ENCODE peak calls at places on chromosomes 7 and 10, in nine cellular contexts. M is lower lobe of right lung, P is tibial nerve, L is heart right ventricle, U is breast epithelium, R is cardiac fibroblast, J is mucosa of descending colon, A is dorsolateral prefrontal cortex, I is HFF-Myc. V is an unnamed sample.

GRCh38 chr7:5636446-5636835 is 145.0 kb downstream of the RNF216 start:
- DNase-seq in M (no peak), P (no peak), L (no peak), U (peak), R (no peak), J (no peak), A (no peak), I (no peak), V (no peak)

GRCh38 chr10:86402283-86402931 is 35.8 kb upstream of the GRID1 start:
- DNase-seq in M (no peak), P (no peak), L (no peak), U (no peak), R (no peak), J (no peak), A (peak), I (no peak), V (no peak)

GRCh38 chr10:68550747-68551411 is 9.3 kb upstream of the TET1 start:
- DNase-seq in M (no peak), P (peak), L (peak), U (peak), R (peak), J (no peak), A (no peak), I (peak), V (peak)

GRCh38 chr7:124839687-124840086 is 74.1 kb upstream of the GPR37 start:
- DNase-seq in M (no peak), P (no peak), L (no peak), U (no peak), R (no peak), J (no peak), A (no peak), I (no peak), V (no peak)

GRCh38 chr7:83532229-83532628 is 116.7 kb downstream of the SEMA3E start:
- DNase-seq in M (no peak), P (no peak), L (no peak), U (no peak), R (peak), J (no peak), A (no peak), I (no peak), V (no peak)

GRCh38 chr10:104582604-104582951 is 58.5 kb upstream of the SORCS3 start:
- DNase-seq in M (no peak), P (no peak), L (no peak), U (no peak), R (no peak), J (no peak), A (no peak), I (no peak), V (no peak)

GRCh38 chr7:111413796-111414195 is 148.5 kb downstream of the IMMP2L start:
- DNase-seq in M (no peak), P (peak), L (peak), U (no peak), R (no peak), J (no peak), A (no peak), I (no peak), V (no peak)

GRCh38 chr7:151695856-151696555 is 176.3 kb upstream of the RHEB start:
- DNase-seq in M (no peak), P (no peak), L (no peak), U (peak), R (no peak), J (no peak), A (no peak), I (no peak), V (no peak)

GRCh38 chr10:16792675-16793074 is 24.5 kb downstream of the RSU1 start:
- DNase-seq in M (no peak), P (no peak), L (peak), U (no peak), R (peak), J (no peak), A (no peak), I (no peak), V (no peak)

GRCh38 chr7:90580051-90580450 is 16.1 kb upstream of the CDK14 start:
- DNase-seq in M (no peak), P (no peak), L (no peak), U (no peak), R (peak), J (no peak), A (no peak), I (no peak), V (no peak)

GRCh38 chr7:54252256-54253035 is 289.7 kb upstream of the VSTM2A start:
- DNase-seq in M (no peak), P (no peak), L (no peak), U (no peak), R (no peak), J (no peak), A (no peak), I (peak), V (no peak)

GRCh38 chr10:96124230-96125141 is 5.6 kb upstream of the ZNF518A start:
- DNase-seq in M (peak), P (no peak), L (no peak), U (no peak), R (peak), J (peak), A (no peak), I (no peak), V (peak)

GRCh38 chr10:96133135-96133534 is 3.0 kb downstream of the ZNF518A start:
- DNase-seq in M (no peak), P (no peak), L (no peak), U (no peak), R (peak), J (no peak), A (no peak), I (no peak), V (no peak)

GRCh38 chr10:96125142-96125515 is 5.0 kb upstream of the ZNF518A start:
- DNase-seq in M (no peak), P (no peak), L (no peak), U (no peak), R (peak), J (no peak), A (no peak), I (no peak), V (no peak)

GRCh38 chr10:96129387-96130325 is at the start of gene ZNF518A:
- DNase-seq in M (peak), P (peak), L (peak), U (peak), R (peak), J (peak), A (peak), I (peak), V (peak)

DNA sequence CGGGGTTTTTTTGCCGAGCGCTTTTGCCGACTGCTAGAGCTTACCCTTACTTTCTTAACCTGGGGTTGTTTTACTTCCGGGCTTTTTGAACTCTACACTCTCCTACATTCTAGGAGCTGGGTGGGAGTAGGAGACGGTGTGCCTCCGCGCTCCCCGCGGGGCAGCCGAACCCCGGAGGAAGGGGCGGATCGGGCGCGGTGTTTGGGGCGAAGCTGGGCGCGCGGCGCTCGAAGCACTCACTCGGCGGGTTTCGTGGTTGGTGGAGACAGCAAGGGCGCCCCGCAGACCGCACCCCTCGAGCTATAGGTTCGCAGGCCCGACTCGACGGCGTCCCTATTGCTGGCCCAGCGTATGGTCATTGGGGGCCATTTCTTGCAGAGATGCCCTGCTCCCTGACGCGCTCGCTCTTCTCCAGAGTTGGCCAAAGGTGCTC is 245 bp downstream of the ZNF518A start:
- DNase-seq in M (peak), P (no peak), L (no peak), U (no peak), R (no peak), J (peak), A (peak), I (no peak), V (peak)
- TF ChIP-seq CTCF in M (no peak), P (no peak), L (no peak), U (no peak), R (peak), J (no peak), A (no peak), I (no peak), V (no peak)

GRCh38 chr10:126097558-126098215 is 201.3 kb downstream of the FANK1 start:
- DNase-seq in M (no peak), P (no peak), L (no peak), U (no peak), R (no peak), J (no peak), A (no peak), I (no peak), V (no peak)
- TF ChIP-seq CTCF in M (no peak), P (no peak), L (no peak), U (no peak), R (no peak), J (no peak), A (no peak), I (peak), V (no peak)

DNA sequence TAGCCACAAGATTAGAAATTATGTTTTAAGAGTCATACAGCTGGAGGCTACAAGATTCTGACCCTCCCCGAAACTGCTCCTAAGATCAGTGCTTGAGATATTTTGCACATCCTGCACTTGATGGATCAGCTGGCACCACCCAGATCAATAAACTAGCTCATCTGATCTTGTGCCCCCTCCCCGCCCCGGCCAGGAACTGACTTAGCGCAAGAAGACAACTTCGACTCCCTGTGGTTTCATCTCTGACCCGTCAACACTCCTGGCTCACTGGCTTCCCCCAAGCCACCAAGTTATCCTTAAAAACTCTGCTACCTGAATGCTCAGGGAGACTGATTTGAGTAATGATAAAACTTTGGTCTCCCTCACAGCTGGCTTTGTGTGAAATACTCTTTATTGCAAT is 73.5 kb upstream of the NPSR1 start:
- DNase-seq in M (no peak), P (no peak), L (no peak), U (no peak), R (no peak), J (no peak), A (no peak), I (no peak), V (no peak)
- TF ChIP-seq CTCF in M (no peak), P (no peak), L (no peak), U (no peak), R (no peak), J (no peak), A (no peak), I (no peak), V (no peak)

GRCh38 chr10:120715214-120715613 is 135.9 kb upstream of the WDR11 start:
- DNase-seq in M (no peak), P (no peak), L (no peak), U (no peak), R (no peak), J (no peak), A (no peak), I (no peak), V (no peak)

GRCh38 chr10:120713573-120713972 is 137.6 kb upstream of the WDR11 start:
- DNase-seq in M (no peak), P (no peak), L (no peak), U (no peak), R (no peak), J (no peak), A (no peak), I (no peak), V (no peak)

GRCh38 chr10:120719333-120719732 is 131.8 kb upstream of the WDR11 start:
- DNase-seq in M (no peak), P (no peak), L (no peak), U (no peak), R (no peak), J (no peak), A (no peak), I (no peak), V (no peak)
- TF ChIP-seq CTCF in M (no peak), P (no peak), L (no peak), U (no peak), R (no peak), J (no peak), A (no peak), I (no peak), V (no peak)

DNA sequence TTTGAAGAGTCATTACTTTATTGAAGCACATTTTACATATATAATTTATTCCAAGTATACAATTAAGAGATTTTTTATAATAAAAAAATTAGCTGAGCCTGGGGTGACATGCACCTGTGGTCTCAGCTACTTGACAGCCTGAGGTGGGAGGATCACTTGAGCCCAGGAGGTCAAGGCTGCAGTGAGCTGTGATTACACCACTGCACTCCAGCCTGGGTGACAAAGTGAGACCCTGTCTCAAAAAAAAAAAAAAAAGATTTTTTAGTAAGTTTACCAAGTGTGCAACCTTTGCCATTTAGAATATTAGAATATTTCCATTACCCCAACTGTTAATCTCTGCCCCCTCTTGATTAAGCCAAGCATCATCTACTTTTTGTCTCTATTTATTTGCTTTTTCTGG is 196.0 kb downstream of the CCSER2 start:
- DNase-seq in M (no peak), P (no peak), L (no peak), U (no peak), R (no peak), J (no peak), A (no peak), I (no peak), V (no peak)
- TF ChIP-seq CTCF in M (no peak), P (no peak), L (no peak), U (no peak), R (no peak), J (no peak), A (no peak), I (no peak), V (no peak)

GRCh38 chr10:71433116-71433982 is 36.6 kb downstream of the CDH23 start:
- DNase-seq in M (no peak), P (no peak), L (no peak), U (no peak), R (no peak), J (no peak), A (no peak), I (no peak), V (no peak)

GRCh38 chr10:71429929-71430328 is 33.2 kb downstream of the CDH23 start:
- DNase-seq in M (no peak), P (no peak), L (no peak), U (no peak), R (no peak), J (no peak), A (no peak), I (no peak), V (no peak)

GRCh38 chr10:71433983-71434744 is 37.4 kb downstream of the CDH23 start:
- DNase-seq in M (no peak), P (no peak), L (no peak), U (no peak), R (no peak), J (no peak), A (no peak), I (no peak), V (no peak)

GRCh38 chr10:71431216-71431944 is 34.7 kb downstream of the CDH23 start:
- DNase-seq in M (no peak), P (no peak), L (no peak), U (no peak), R (no peak), J (no peak), A (no peak), I (no peak), V (no peak)

DNA sequence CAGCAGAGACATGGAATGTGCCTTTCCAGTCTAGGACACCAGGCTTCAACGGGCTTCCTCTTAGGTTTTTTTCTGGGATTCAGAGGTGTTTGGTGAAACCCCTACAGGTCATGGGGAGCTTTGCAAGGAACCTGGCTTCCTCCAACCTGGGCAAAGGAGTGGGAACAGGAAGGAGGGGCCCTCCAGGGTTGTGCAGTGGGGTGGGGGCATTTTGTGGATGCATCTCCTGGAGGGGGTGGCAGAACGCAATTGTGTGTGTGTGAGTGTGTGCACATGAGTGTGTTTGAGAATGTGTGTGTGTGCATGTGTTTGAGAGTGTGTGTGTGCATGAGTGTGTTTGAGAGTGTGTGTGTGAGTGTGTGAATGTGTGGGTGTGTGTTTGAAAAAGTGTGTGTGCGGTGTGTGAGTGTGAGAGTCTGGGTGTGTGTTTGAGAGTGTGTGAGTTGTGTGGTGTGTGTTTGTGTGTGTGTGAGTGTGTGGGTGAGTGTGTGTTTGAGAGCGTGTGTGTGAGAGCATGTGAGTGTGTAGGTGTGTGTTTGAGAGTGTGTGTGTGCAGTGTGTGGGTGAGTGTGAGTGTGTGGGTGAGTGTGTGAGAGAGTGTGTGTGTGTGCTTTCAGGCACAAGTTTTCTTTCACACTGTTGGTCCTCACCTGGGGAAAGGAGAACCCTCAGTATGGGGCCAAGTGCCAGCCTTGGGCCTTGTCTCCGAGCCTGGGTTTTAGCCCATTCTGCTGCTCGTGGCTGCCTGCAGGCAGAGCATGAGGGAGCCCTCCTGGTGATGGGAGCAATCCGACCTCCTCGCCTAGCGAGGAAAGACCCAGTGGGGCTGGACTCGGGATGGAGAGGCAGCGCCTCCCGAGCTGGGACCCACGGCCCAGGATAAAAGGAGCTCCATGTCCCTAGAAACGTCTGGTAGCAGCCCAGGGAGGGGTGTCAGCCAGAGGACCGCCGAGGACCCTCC is 35.5 kb downstream of the CDH23 start:
- DNase-seq in M (no peak), P (no peak), L (no peak), U (no peak), R (no peak), J (no peak), A (no peak), I (no peak), V (no peak)
- TF ChIP-seq CTCF in M (no peak), P (no peak), L (no peak), U (no peak), R (peak), J (no peak), A (no peak), I (no peak), V (no peak)

GRCh38 chr7:116161733-116162132 is 48.6 kb upstream of the TES start:
- DNase-seq in M (no peak), P (no peak), L (no peak), U (no peak), R (no peak), J (no peak), A (no peak), I (no peak), V (no peak)

GRCh38 chr7:116165717-116166116 is 44.6 kb upstream of the TES start:
- DNase-seq in M (no peak), P (no peak), L (no peak), U (no peak), R (no peak), J (no peak), A (no peak), I (no peak), V (no peak)

GRCh38 chr7:116162236-116162635 is 48.1 kb upstream of the TES start:
- DNase-seq in M (no peak), P (no peak), L (no peak), U (no peak), R (no peak), J (no peak), A (no peak), I (no peak), V (no peak)

GRCh38 chr7:116164552-116164951 is 45.8 kb upstream of the TES start:
- DNase-seq in M (no peak), P (no peak), L (no peak), U (no peak), R (peak), J (no peak), A (no peak), I (peak), V (no peak)

DNA sequence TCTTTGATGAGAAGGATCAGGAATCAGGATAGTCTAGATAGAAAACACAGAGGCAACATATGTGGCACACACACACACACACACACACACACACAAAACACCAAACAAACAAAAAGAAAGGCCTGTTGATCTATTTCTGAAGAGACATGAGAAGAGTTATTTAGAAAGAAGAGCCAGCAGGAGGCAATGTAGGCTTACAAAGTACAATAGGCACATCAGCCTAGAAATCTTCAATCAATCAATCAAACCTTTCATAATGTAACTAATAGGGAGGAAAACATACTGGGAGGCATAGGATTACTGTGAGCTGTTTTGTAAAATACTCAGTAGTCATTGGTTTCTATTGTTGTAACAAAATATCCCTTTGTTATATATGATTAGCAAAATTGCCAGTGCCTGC is 47.3 kb upstream of the TES start:
- DNase-seq in M (no peak), P (no peak), L (no peak), U (no peak), R (no peak), J (no peak), A (no peak), I (no peak), V (no peak)
- TF ChIP-seq CTCF in M (no peak), P (no peak), L (no peak), U (no peak), R (no peak), J (no peak), A (no peak), I (no peak), V (no peak)

DNA sequence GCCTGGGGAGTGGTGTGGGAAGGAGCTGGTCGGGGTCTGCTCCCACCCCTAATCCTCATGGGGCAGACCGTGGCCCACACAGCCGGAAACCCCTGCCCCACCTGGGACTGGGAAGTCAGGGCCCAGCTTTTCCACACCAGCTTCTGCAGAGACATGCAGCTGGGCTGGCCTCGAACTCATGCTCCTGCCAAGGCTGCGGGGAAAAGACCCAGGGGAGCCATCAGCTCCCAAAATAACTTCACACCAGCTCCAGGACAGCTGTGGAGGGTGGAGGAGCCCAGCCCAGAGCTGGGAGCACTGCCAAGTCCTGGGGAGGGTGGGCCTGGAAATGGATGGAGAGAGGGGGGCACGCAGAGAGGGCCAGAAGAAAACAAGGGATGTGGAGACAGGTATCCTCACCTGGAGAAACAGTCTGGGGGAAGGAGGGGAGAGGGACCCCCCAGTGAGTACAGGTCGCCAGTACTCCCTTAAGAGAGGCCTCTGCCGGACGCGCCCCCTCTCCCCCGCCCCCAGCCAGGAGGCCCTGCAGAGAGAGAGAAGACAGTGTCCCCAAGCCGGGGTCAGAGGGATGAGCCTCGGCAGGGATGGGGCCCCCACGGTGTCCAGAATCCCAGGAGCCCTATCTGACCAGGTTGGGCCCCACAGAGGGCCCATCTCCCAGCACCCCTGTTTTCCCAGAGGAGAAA is 11.5 kb upstream of the GRIFIN start:
- DNase-seq in M (no peak), P (no peak), L (peak), U (no peak), R (peak), J (peak), A (no peak), I (no peak), V (peak)
- TF ChIP-seq CTCF in M (no peak), P (no peak), L (no peak), U (no peak), R (no peak), J (no peak), A (no peak), I (no peak), V (no peak)